ENCODE peak calls at places on chromosomes 2 and 18, in five cellular contexts. G is H54; J is stimulated activated CD8-positive, alpha-beta memory T cell treated with anti-CD3 and anti-CD28 coated beads, Interleukin-15, amount 100 ng/mL, for 4 hours; Y is EH; F is fibroblast of pulmonary artery. E is an unnamed sample.

GRCh38 chr18:54828290-54828871 is at the start of gene RAB27B:
- DNase-seq in G (peak), J (peak), Y (peak), F (peak), E (peak)

GRCh38 chr2:206873426-206873825 is 65.9 kb upstream of the CPO start:
- DNase-seq in G (no peak), J (no peak), Y (no peak), F (no peak), E (no peak)

GRCh38 chr2:216083464-216084279 is 2.0 kb downstream of the TMEM169 start:
- DNase-seq in G (no peak), J (no peak), Y (peak), F (peak), E (no peak)

GRCh38 chr2:70083344-70084156 is 3.7 kb upstream of the PCBP1 start:
- DNase-seq in G (peak), J (no peak), Y (peak), F (no peak), E (peak)

GRCh38 chr18:45951021-45951714 is 16.0 kb downstream of the EPG5 start:
- DNase-seq in G (no peak), J (no peak), Y (peak), F (peak), E (no peak)

GRCh38 chr18:3192752-3193151 is 27.0 kb downstream of the MYOM1 start:
- DNase-seq in G (no peak), J (no peak), Y (no peak), F (no peak), E (no peak)

GRCh38 chr2:80256396-80257167 is 48.0 kb downstream of the LRRTM1 start:
- DNase-seq in G (peak), J (no peak), Y (peak), F (peak), E (no peak)

GRCh38 chr2:170221317-170222288 is 43.7 kb downstream of the MYO3B start:
- DNase-seq in G (no peak), J (no peak), Y (peak), F (peak), E (no peak)